ENCODE peak calls at places on chromosomes 2 and 18, in five cellular contexts. One of them, this sample, is unnamed.
A peak's percentile ranks its signal among the peaks of the same experiment; 100 is the strongest.

GRCh38 chr2:69798466-69798908 is 31.0 kb upstream of the GMCL1 start:
- DNase-seq in activated T-helper 1 cell treated with Interleukin-2 at 50 U/mL for 16 hours: no peak
- DNase-seq in RWPE1: peak; percentile 23
- DNase-seq in dermis blood vessel endothelial cell: no peak
- DNase-seq in stimulated activated CD4-positive, alpha-beta T cell treated with anti-CD3 and anti-CD28 coated beads, Interleukin-12 subunit alpha, Interleukin-12 subunit beta, amount 100 ng/mL, for 48 hours: no peak
- DNase-seq in this sample: no peak

GRCh38 chr2:180573951-180574350 is 406.5 kb upstream of the UBE2E3 start:
- DNase-seq in dermis blood vessel endothelial cell: no peak
- DNase-seq in stimulated activated CD4-positive, alpha-beta T cell treated with anti-CD3 and anti-CD28 coated beads, Interleukin-12 subunit alpha, Interleukin-12 subunit beta, amount 100 ng/mL, for 48 hours: no peak
- DNase-seq in RWPE1: peak; percentile 78
- DNase-seq in activated T-helper 1 cell treated with Interleukin-2 at 50 U/mL for 16 hours: no peak
- DNase-seq in this sample: no peak

GRCh38 chr2:217409939-217410820 is 550.3 kb upstream of the TNP1 start:
- DNase-seq in stimulated activated CD4-positive, alpha-beta T cell treated with anti-CD3 and anti-CD28 coated beads, Interleukin-12 subunit alpha, Interleukin-12 subunit beta, amount 100 ng/mL, for 48 hours: no peak
- DNase-seq in dermis blood vessel endothelial cell: no peak
- DNase-seq in activated T-helper 1 cell treated with Interleukin-2 at 50 U/mL for 16 hours: no peak
- DNase-seq in RWPE1: no peak
- DNase-seq in this sample: no peak

GRCh38 chr2:47360937-47361336 is 42.0 kb upstream of the MSH2 start:
- DNase-seq in RWPE1: peak; percentile 54
- DNase-seq in activated T-helper 1 cell treated with Interleukin-2 at 50 U/mL for 16 hours: no peak
- DNase-seq in dermis blood vessel endothelial cell: no peak
- DNase-seq in stimulated activated CD4-positive, alpha-beta T cell treated with anti-CD3 and anti-CD28 coated beads, Interleukin-12 subunit alpha, Interleukin-12 subunit beta, amount 100 ng/mL, for 48 hours: no peak
- DNase-seq in this sample: no peak

GRCh38 chr2:225429718-225430117 is 30.2 kb downstream of the NYAP2 start:
- DNase-seq in activated T-helper 1 cell treated with Interleukin-2 at 50 U/mL for 16 hours: no peak
- DNase-seq in dermis blood vessel endothelial cell: no peak
- DNase-seq in stimulated activated CD4-positive, alpha-beta T cell treated with anti-CD3 and anti-CD28 coated beads, Interleukin-12 subunit alpha, Interleukin-12 subunit beta, amount 100 ng/mL, for 48 hours: no peak
- DNase-seq in RWPE1: no peak
- DNase-seq in this sample: no peak

GRCh38 chr2:235763816-235764215 is 270.0 kb downstream of the AGAP1 start:
- DNase-seq in activated T-helper 1 cell treated with Interleukin-2 at 50 U/mL for 16 hours: no peak
- DNase-seq in dermis blood vessel endothelial cell: no peak
- DNase-seq in RWPE1: no peak
- DNase-seq in stimulated activated CD4-positive, alpha-beta T cell treated with anti-CD3 and anti-CD28 coated beads, Interleukin-12 subunit alpha, Interleukin-12 subunit beta, amount 100 ng/mL, for 48 hours: no peak
- DNase-seq in this sample: no peak

GRCh38 chr2:11658208-11658607 is 11.8 kb downstream of the NTSR2 start:
- DNase-seq in activated T-helper 1 cell treated with Interleukin-2 at 50 U/mL for 16 hours: no peak
- DNase-seq in stimulated activated CD4-positive, alpha-beta T cell treated with anti-CD3 and anti-CD28 coated beads, Interleukin-12 subunit alpha, Interleukin-12 subunit beta, amount 100 ng/mL, for 48 hours: no peak
- DNase-seq in RWPE1: peak; percentile 85
- DNase-seq in dermis blood vessel endothelial cell: no peak
- DNase-seq in this sample: no peak

GRCh38 chr2:47217277-47217676 is 62.2 kb upstream of the STPG4 start:
- DNase-seq in activated T-helper 1 cell treated with Interleukin-2 at 50 U/mL for 16 hours: no peak
- DNase-seq in dermis blood vessel endothelial cell: no peak
- DNase-seq in RWPE1: no peak
- DNase-seq in stimulated activated CD4-positive, alpha-beta T cell treated with anti-CD3 and anti-CD28 coated beads, Interleukin-12 subunit alpha, Interleukin-12 subunit beta, amount 100 ng/mL, for 48 hours: no peak
- DNase-seq in this sample: no peak

GRCh38 chr2:54428401-54428800 is 27.7 kb upstream of the SPTBN1 start:
- DNase-seq in RWPE1: no peak
- DNase-seq in stimulated activated CD4-positive, alpha-beta T cell treated with anti-CD3 and anti-CD28 coated beads, Interleukin-12 subunit alpha, Interleukin-12 subunit beta, amount 100 ng/mL, for 48 hours: no peak
- DNase-seq in activated T-helper 1 cell treated with Interleukin-2 at 50 U/mL for 16 hours: no peak
- DNase-seq in dermis blood vessel endothelial cell: no peak
- DNase-seq in this sample: no peak

GRCh38 chr2:152084076-152084475 is 14.8 kb downstream of the CACNB4 start:
- DNase-seq in activated T-helper 1 cell treated with Interleukin-2 at 50 U/mL for 16 hours: no peak
- DNase-seq in stimulated activated CD4-positive, alpha-beta T cell treated with anti-CD3 and anti-CD28 coated beads, Interleukin-12 subunit alpha, Interleukin-12 subunit beta, amount 100 ng/mL, for 48 hours: no peak
- DNase-seq in RWPE1: no peak
- DNase-seq in dermis blood vessel endothelial cell: no peak
- DNase-seq in this sample: no peak

GRCh38 chr2:64453710-64454315 is at the start of gene LGALSL:
- DNase-seq in dermis blood vessel endothelial cell: peak; percentile 68
- DNase-seq in RWPE1: peak; percentile 62
- DNase-seq in stimulated activated CD4-positive, alpha-beta T cell treated with anti-CD3 and anti-CD28 coated beads, Interleukin-12 subunit alpha, Interleukin-12 subunit beta, amount 100 ng/mL, for 48 hours: no peak
- DNase-seq in activated T-helper 1 cell treated with Interleukin-2 at 50 U/mL for 16 hours: peak; percentile 3
- DNase-seq in this sample: no peak

GRCh38 chr2:198280145-198280544 is 475.8 kb downstream of the PLCL1 start:
- DNase-seq in activated T-helper 1 cell treated with Interleukin-2 at 50 U/mL for 16 hours: no peak
- DNase-seq in RWPE1: no peak
- DNase-seq in stimulated activated CD4-positive, alpha-beta T cell treated with anti-CD3 and anti-CD28 coated beads, Interleukin-12 subunit alpha, Interleukin-12 subunit beta, amount 100 ng/mL, for 48 hours: no peak
- DNase-seq in dermis blood vessel endothelial cell: no peak
- DNase-seq in this sample: no peak

GRCh38 chr2:176147790-176148496 is 3.4 kb upstream of the HOXD4 start:
- DNase-seq in activated T-helper 1 cell treated with Interleukin-2 at 50 U/mL for 16 hours: no peak
- DNase-seq in RWPE1: no peak
- DNase-seq in dermis blood vessel endothelial cell: no peak
- DNase-seq in stimulated activated CD4-positive, alpha-beta T cell treated with anti-CD3 and anti-CD28 coated beads, Interleukin-12 subunit alpha, Interleukin-12 subunit beta, amount 100 ng/mL, for 48 hours: no peak
- DNase-seq in this sample: no peak

GRCh38 chr18:55907352-55908045 is 319.5 kb upstream of the TCF4 start:
- DNase-seq in RWPE1: no peak
- DNase-seq in activated T-helper 1 cell treated with Interleukin-2 at 50 U/mL for 16 hours: no peak
- DNase-seq in stimulated activated CD4-positive, alpha-beta T cell treated with anti-CD3 and anti-CD28 coated beads, Interleukin-12 subunit alpha, Interleukin-12 subunit beta, amount 100 ng/mL, for 48 hours: no peak
- DNase-seq in dermis blood vessel endothelial cell: no peak
- DNase-seq in this sample: no peak

GRCh38 chr2:127862228-127862627 is 4.3 kb upstream of the POLR2D start:
- DNase-seq in dermis blood vessel endothelial cell: no peak
- DNase-seq in RWPE1: no peak
- DNase-seq in stimulated activated CD4-positive, alpha-beta T cell treated with anti-CD3 and anti-CD28 coated beads, Interleukin-12 subunit alpha, Interleukin-12 subunit beta, amount 100 ng/mL, for 48 hours: no peak
- DNase-seq in activated T-helper 1 cell treated with Interleukin-2 at 50 U/mL for 16 hours: no peak
- DNase-seq in this sample: no peak

GRCh38 chr2:221178139-221178538 is 394.0 kb downstream of the EPHA4 start:
- DNase-seq in stimulated activated CD4-positive, alpha-beta T cell treated with anti-CD3 and anti-CD28 coated beads, Interleukin-12 subunit alpha, Interleukin-12 subunit beta, amount 100 ng/mL, for 48 hours: no peak
- DNase-seq in activated T-helper 1 cell treated with Interleukin-2 at 50 U/mL for 16 hours: no peak
- DNase-seq in dermis blood vessel endothelial cell: no peak
- DNase-seq in RWPE1: no peak
- DNase-seq in this sample: no peak

GRCh38 chr2:32627441-32627900 is 379 bp upstream of the TTC27 start:
- DNase-seq in RWPE1: peak; percentile 20
- DNase-seq in dermis blood vessel endothelial cell: peak; percentile 58
- DNase-seq in activated T-helper 1 cell treated with Interleukin-2 at 50 U/mL for 16 hours: no peak
- DNase-seq in stimulated activated CD4-positive, alpha-beta T cell treated with anti-CD3 and anti-CD28 coated beads, Interleukin-12 subunit alpha, Interleukin-12 subunit beta, amount 100 ng/mL, for 48 hours: no peak
- DNase-seq in this sample: no peak

GRCh38 chr2:216666461-216667233 is 28.7 kb downstream of the IGFBP5 start:
- DNase-seq in stimulated activated CD4-positive, alpha-beta T cell treated with anti-CD3 and anti-CD28 coated beads, Interleukin-12 subunit alpha, Interleukin-12 subunit beta, amount 100 ng/mL, for 48 hours: peak; percentile 74
- DNase-seq in RWPE1: peak; percentile 75
- DNase-seq in dermis blood vessel endothelial cell: peak; percentile 84
- DNase-seq in activated T-helper 1 cell treated with Interleukin-2 at 50 U/mL for 16 hours: peak; percentile 39
- DNase-seq in this sample: peak; percentile 35

GRCh38 chr2:55107428-55107827 is 57.2 kb upstream of the RTN4 start:
- DNase-seq in RWPE1: no peak
- DNase-seq in stimulated activated CD4-positive, alpha-beta T cell treated with anti-CD3 and anti-CD28 coated beads, Interleukin-12 subunit alpha, Interleukin-12 subunit beta, amount 100 ng/mL, for 48 hours: no peak
- DNase-seq in dermis blood vessel endothelial cell: no peak
- DNase-seq in activated T-helper 1 cell treated with Interleukin-2 at 50 U/mL for 16 hours: no peak
- DNase-seq in this sample: no peak

GRCh38 chr2:200364620-200365019 is 58.1 kb downstream of the SPATS2L start:
- DNase-seq in stimulated activated CD4-positive, alpha-beta T cell treated with anti-CD3 and anti-CD28 coated beads, Interleukin-12 subunit alpha, Interleukin-12 subunit beta, amount 100 ng/mL, for 48 hours: no peak
- DNase-seq in RWPE1: no peak
- DNase-seq in activated T-helper 1 cell treated with Interleukin-2 at 50 U/mL for 16 hours: no peak
- DNase-seq in dermis blood vessel endothelial cell: no peak
- DNase-seq in this sample: no peak

GRCh38 chr2:95356821-95357700 is 45.4 kb upstream of the FAHD2A start:
- DNase-seq in RWPE1: no peak
- DNase-seq in stimulated activated CD4-positive, alpha-beta T cell treated with anti-CD3 and anti-CD28 coated beads, Interleukin-12 subunit alpha, Interleukin-12 subunit beta, amount 100 ng/mL, for 48 hours: no peak
- DNase-seq in dermis blood vessel endothelial cell: no peak
- DNase-seq in activated T-helper 1 cell treated with Interleukin-2 at 50 U/mL for 16 hours: no peak
- DNase-seq in this sample: no peak

GRCh38 chr2:129728251-129728972 is 251.1 kb upstream of the RAB6C start:
- DNase-seq in activated T-helper 1 cell treated with Interleukin-2 at 50 U/mL for 16 hours: no peak
- DNase-seq in RWPE1: no peak
- DNase-seq in dermis blood vessel endothelial cell: no peak
- DNase-seq in stimulated activated CD4-positive, alpha-beta T cell treated with anti-CD3 and anti-CD28 coated beads, Interleukin-12 subunit alpha, Interleukin-12 subunit beta, amount 100 ng/mL, for 48 hours: no peak
- DNase-seq in this sample: no peak

GRCh38 chr2:240213226-240213475 is 72.7 kb upstream of the OTOS start:
- DNase-seq in stimulated activated CD4-positive, alpha-beta T cell treated with anti-CD3 and anti-CD28 coated beads, Interleukin-12 subunit alpha, Interleukin-12 subunit beta, amount 100 ng/mL, for 48 hours: no peak
- DNase-seq in activated T-helper 1 cell treated with Interleukin-2 at 50 U/mL for 16 hours: no peak
- DNase-seq in RWPE1: no peak
- DNase-seq in dermis blood vessel endothelial cell: no peak
- DNase-seq in this sample: no peak

GRCh38 chr2:66489433-66489832 is 54.5 kb downstream of the MEIS1 start:
- DNase-seq in stimulated activated CD4-positive, alpha-beta T cell treated with anti-CD3 and anti-CD28 coated beads, Interleukin-12 subunit alpha, Interleukin-12 subunit beta, amount 100 ng/mL, for 48 hours: no peak
- DNase-seq in dermis blood vessel endothelial cell: no peak
- DNase-seq in activated T-helper 1 cell treated with Interleukin-2 at 50 U/mL for 16 hours: no peak
- DNase-seq in RWPE1: no peak
- DNase-seq in this sample: no peak

GRCh38 chr2:175630319-175631246 is 371.5 kb downstream of the LNPK start:
- DNase-seq in activated T-helper 1 cell treated with Interleukin-2 at 50 U/mL for 16 hours: no peak
- DNase-seq in stimulated activated CD4-positive, alpha-beta T cell treated with anti-CD3 and anti-CD28 coated beads, Interleukin-12 subunit alpha, Interleukin-12 subunit beta, amount 100 ng/mL, for 48 hours: no peak
- DNase-seq in RWPE1: peak; percentile 63
- DNase-seq in dermis blood vessel endothelial cell: no peak
- DNase-seq in this sample: no peak

GRCh38 chr18:42514522-42514921 is 559.5 kb downstream of the PIK3C3 start:
- DNase-seq in activated T-helper 1 cell treated with Interleukin-2 at 50 U/mL for 16 hours: no peak
- DNase-seq in dermis blood vessel endothelial cell: no peak
- DNase-seq in stimulated activated CD4-positive, alpha-beta T cell treated with anti-CD3 and anti-CD28 coated beads, Interleukin-12 subunit alpha, Interleukin-12 subunit beta, amount 100 ng/mL, for 48 hours: no peak
- DNase-seq in RWPE1: no peak
- DNase-seq in this sample: no peak

GRCh38 chr18:5110288-5110687 is 86.8 kb downstream of the AKAIN1 start:
- DNase-seq in activated T-helper 1 cell treated with Interleukin-2 at 50 U/mL for 16 hours: no peak
- DNase-seq in RWPE1: no peak
- DNase-seq in stimulated activated CD4-positive, alpha-beta T cell treated with anti-CD3 and anti-CD28 coated beads, Interleukin-12 subunit alpha, Interleukin-12 subunit beta, amount 100 ng/mL, for 48 hours: no peak
- DNase-seq in dermis blood vessel endothelial cell: no peak
- DNase-seq in this sample: no peak

GRCh38 chr2:43083710-43084698 is 142.4 kb downstream of the ZFP36L2 start:
- DNase-seq in activated T-helper 1 cell treated with Interleukin-2 at 50 U/mL for 16 hours: no peak
- DNase-seq in stimulated activated CD4-positive, alpha-beta T cell treated with anti-CD3 and anti-CD28 coated beads, Interleukin-12 subunit alpha, Interleukin-12 subunit beta, amount 100 ng/mL, for 48 hours: no peak
- DNase-seq in dermis blood vessel endothelial cell: peak; percentile 44
- DNase-seq in RWPE1: peak; percentile 84
- DNase-seq in this sample: no peak

GRCh38 chr2:236619910-236620612 is 50.4 kb downstream of the ACKR3 start:
- DNase-seq in activated T-helper 1 cell treated with Interleukin-2 at 50 U/mL for 16 hours: no peak
- DNase-seq in dermis blood vessel endothelial cell: no peak
- DNase-seq in stimulated activated CD4-positive, alpha-beta T cell treated with anti-CD3 and anti-CD28 coated beads, Interleukin-12 subunit alpha, Interleukin-12 subunit beta, amount 100 ng/mL, for 48 hours: no peak
- DNase-seq in RWPE1: no peak
- DNase-seq in this sample: no peak

GRCh38 chr2:218398437-218399390 is 954 bp upstream of the CTDSP1 start:
- DNase-seq in stimulated activated CD4-positive, alpha-beta T cell treated with anti-CD3 and anti-CD28 coated beads, Interleukin-12 subunit alpha, Interleukin-12 subunit beta, amount 100 ng/mL, for 48 hours: peak; percentile 47
- DNase-seq in RWPE1: peak; percentile 73
- DNase-seq in dermis blood vessel endothelial cell: peak; percentile 74
- DNase-seq in activated T-helper 1 cell treated with Interleukin-2 at 50 U/mL for 16 hours: peak; percentile 65
- DNase-seq in this sample: no peak

GRCh38 chr2:128775401-128776285 is 457.0 kb upstream of the HS6ST1 start:
- DNase-seq in activated T-helper 1 cell treated with Interleukin-2 at 50 U/mL for 16 hours: no peak
- DNase-seq in dermis blood vessel endothelial cell: no peak
- DNase-seq in stimulated activated CD4-positive, alpha-beta T cell treated with anti-CD3 and anti-CD28 coated beads, Interleukin-12 subunit alpha, Interleukin-12 subunit beta, amount 100 ng/mL, for 48 hours: no peak
- DNase-seq in RWPE1: no peak
- DNase-seq in this sample: no peak

This sample was measured in CMK.